ENCODE peak calls at places on chromosome 2, in six cellular contexts. P is left ventricle myocardium superior, O is WTC11, T is amniotic stem cell, E is NCI-H2081, D is nephron progenitor cell. S is an unnamed sample.

GRCh38 chr2:152343426-152343825 is 8.5 kb downstream of the FMNL2 start:
- DNase-seq in T (no peak), P (no peak), D (no peak), O (no peak), E (no peak), S (no peak)

GRCh38 chr2:95337829-95338228 is 40.7 kb downstream of the KCNIP3 start:
- DNase-seq in T (no peak), E (no peak), O (no peak), D (no peak), P (peak), S (no peak)

GRCh38 chr2:204024503-204024902 is 87.9 kb downstream of the ICOS start:
- DNase-seq in D (peak), P (no peak), T (no peak), E (peak), O (peak), S (no peak)

GRCh38 chr2:236679906-236680305 is 110.3 kb downstream of the ACKR3 start:
- DNase-seq in O (no peak), T (peak), P (no peak), E (no peak), D (no peak), S (no peak)

GRCh38 chr2:234993547-234993981 is 41.7 kb downstream of the SH3BP4 start:
- DNase-seq in E (no peak), O (no peak), T (no peak), D (no peak), P (no peak), S (no peak)

GRCh38 chr2:79960726-79961049 is 343.9 kb downstream of the LRRTM1 start:
- DNase-seq in D (no peak), O (no peak), E (no peak), T (no peak), P (no peak), S (no peak)

GRCh38 chr2:59249441-59250330 is 1008.6 kb upstream of the FANCL start:
- DNase-seq in T (no peak), O (no peak), P (no peak), D (peak), E (no peak), S (no peak)

GRCh38 chr2:75605770-75606535 is 40.6 kb upstream of the MRPL19 start:
- DNase-seq in P (no peak), O (no peak), E (no peak), T (peak), D (no peak), S (no peak)

GRCh38 chr2:235030936-235031335 is 79.1 kb downstream of the SH3BP4 start:
- DNase-seq in T (no peak), E (no peak), P (no peak), D (no peak), O (no peak), S (no peak)

GRCh38 chr2:141534671-141535359 is 596.0 kb downstream of the LRP1B start:
- DNase-seq in O (no peak), E (no peak), D (no peak), P (no peak), T (no peak), S (no peak)

GRCh38 chr2:28162538-28162937 is 230.1 kb upstream of the FOSL2 start:
- DNase-seq in E (no peak), D (no peak), T (no peak), P (no peak), O (no peak), S (no peak)

GRCh38 chr2:219997341-219997851 is 370.0 kb downstream of the SLC4A3 start:
- DNase-seq in O (peak), D (peak), E (peak), P (peak), T (no peak), S (no peak)

GRCh38 chr2:143205106-143205764 is 76.0 kb downstream of the ARHGAP15 start:
- DNase-seq in E (peak), P (no peak), T (peak), D (no peak), O (no peak), S (no peak)

GRCh38 chr2:96832751-96833507 is 10.9 kb downstream of the ANKRD23 start:
- DNase-seq in D (peak), O (peak), P (peak), E (peak), T (no peak), S (no peak)

GRCh38 chr2:165758276-165758675 is 35.8 kb downstream of the GALNT3 start:
- DNase-seq in T (no peak), D (no peak), O (no peak), E (peak), P (no peak), S (no peak)

GRCh38 chr2:1740714-1741584 is 3.4 kb downstream of the PXDN start:
- DNase-seq in E (no peak), P (no peak), D (no peak), O (no peak), T (no peak), S (no peak)

GRCh38 chr2:113762377-113763118 is 6.1 kb upstream of the SLC35F5 start:
- DNase-seq in T (peak), O (no peak), D (no peak), E (no peak), P (no peak), S (no peak)

GRCh38 chr2:28544069-28544346 is 48.1 kb downstream of the PLB1 start:
- DNase-seq in P (no peak), T (no peak), E (no peak), D (no peak), O (no peak), S (no peak)

GRCh38 chr2:14827226-14828023 is 194.9 kb downstream of the LRATD1 start:
- DNase-seq in D (no peak), T (no peak), E (no peak), P (no peak), O (no peak), S (no peak)

GRCh38 chr2:133362061-133362476 is 206.2 kb downstream of the NCKAP5 start:
- DNase-seq in O (no peak), E (no peak), T (no peak), D (no peak), P (no peak), S (no peak)